ENCODE peak calls at places on chromosomes 3 and 15, in four cellular contexts. U, R, X and V are unnamed samples.

GRCh38 chr15:72888211-72888610 is 104.7 kb upstream of the ADPGK start:
- DNase-seq in R (no peak), U (no peak), X (no peak), V (no peak)

GRCh38 chr3:50238549-50239026 is 2.6 kb downstream of the GNAI2 start:
- DNase-seq in U (peak; percentile 89), X (no peak), R (no peak), V (no peak)

GRCh38 chr3:18680759-18681158 is 255.6 kb upstream of the SATB1 start:
- DNase-seq in U (no peak), R (no peak), X (no peak), V (no peak)

GRCh38 chr3:17424137-17424536 is 318.3 kb downstream of the TBC1D5 start:
- DNase-seq in X (peak; percentile 29), U (no peak), R (no peak), V (no peak)

GRCh38 chr3:75329713-75330112 is 334.4 kb upstream of the FRG2C start:
- DNase-seq in R (peak; percentile 14), X (no peak), U (no peak), V (no peak)

GRCh38 chr3:17411157-17411877 is 331.1 kb downstream of the TBC1D5 start:
- DNase-seq in R (no peak), U (no peak), X (peak; percentile 3), V (no peak)

GRCh38 chr3:39208463-39209055 is 16.2 kb upstream of the XIRP1 start:
- DNase-seq in R (peak; percentile 30), X (peak; percentile 57), U (peak; percentile 44), V (no peak)

GRCh38 chr3:97829198-97829597 is 7.4 kb downstream of the CRYBG3 start:
- DNase-seq in U (no peak), R (no peak), X (no peak), V (no peak)

DNA sequence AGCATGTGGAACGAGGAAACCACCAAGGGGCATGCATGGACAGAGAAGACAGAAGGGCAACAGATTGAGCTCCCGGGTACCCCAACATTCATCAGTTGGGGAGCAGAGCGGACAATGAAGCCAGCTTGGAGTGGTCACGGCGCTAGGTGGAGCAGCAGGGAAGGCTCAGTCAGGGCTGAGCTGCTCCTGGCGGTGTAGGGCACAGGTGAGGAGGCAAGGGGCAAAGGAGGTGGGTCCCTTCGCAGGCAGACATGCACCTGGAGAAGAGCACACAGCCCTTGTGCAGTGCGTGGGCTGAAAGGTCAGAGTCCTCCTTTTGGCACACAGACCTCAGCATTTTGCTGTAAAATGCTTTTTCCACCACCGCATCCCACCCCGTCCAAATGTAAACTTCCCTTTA is 90.0 kb upstream of the SLC6A6 start:
- DNase-seq in X (no peak), U (no peak), R (no peak), V (no peak)
- H3K4me3 ChIP-seq in X (no peak overlapping the region), U (no peak overlapping the region), R (no peak overlapping the region), V (no peak overlapping the region)

DNA sequence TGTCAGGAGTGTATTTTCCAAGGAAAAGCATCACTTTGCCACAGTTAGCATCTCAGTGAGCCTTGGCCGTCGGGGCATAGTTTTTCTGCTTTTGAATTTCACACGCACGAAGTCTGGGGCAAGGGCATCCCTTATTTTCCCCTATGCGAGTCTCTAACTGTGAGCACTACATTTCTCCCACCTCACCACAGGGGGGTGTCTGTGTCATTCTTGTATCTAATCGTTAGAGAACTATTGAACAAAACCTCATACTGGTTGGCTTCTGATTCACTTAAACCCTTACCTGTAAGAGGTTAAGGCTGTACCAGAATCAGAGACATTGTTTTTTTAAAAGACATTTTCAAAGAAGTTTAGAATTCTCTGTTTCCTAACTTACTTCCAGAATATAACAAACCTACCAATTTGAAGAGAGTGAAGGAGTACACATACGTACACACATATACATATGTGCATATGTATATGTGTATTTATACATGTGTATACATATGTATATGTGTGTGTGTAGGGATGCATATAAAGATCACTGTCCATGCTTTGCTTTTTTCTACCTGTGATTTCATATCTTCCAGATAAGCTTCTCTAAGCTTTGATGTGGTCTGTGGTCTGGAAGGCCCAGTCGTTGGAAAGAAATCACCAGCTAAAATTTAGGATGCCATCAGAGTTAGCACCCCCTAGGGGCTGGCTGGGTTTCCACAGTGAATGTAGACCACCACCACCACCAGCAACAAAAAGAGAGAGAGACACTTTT is 49.4 kb downstream of the MYZAP start:
- DNase-seq in X (peak; percentile 31), U (no peak), R (peak; percentile 13), V (no peak)
- TF ChIP-seq CTCF in X (peak; percentile 42), U (peak; percentile 37), R (peak; percentile 46), V (peak; percentile 68)

GRCh38 chr3:58334013-58334321 is 1.3 kb downstream of the PXK start:
- DNase-seq in X (no peak), R (no peak), U (no peak), V (no peak)
- H3K4me3 ChIP-seq in X (peak overlapping the region; percentile 94), R (peak overlapping the region; percentile 79), U (peak overlapping the region; percentile 90), V (peak overlapping the region; percentile 81)

GRCh38 chr3:38139191-38139590 is 730 bp downstream of the MYD88 start:
- DNase-seq in R (no peak), U (no peak), X (no peak), V (no peak)

GRCh38 chr3:38137615-38138346 is 680 bp upstream of the MYD88 start:
- DNase-seq in U (no peak), R (no peak), X (no peak), V (no peak)

GRCh38 chr3:38139652-38140051 is 1.2 kb downstream of the MYD88 start:
- DNase-seq in U (no peak), R (no peak), X (no peak), V (no peak)

GRCh38 chr3:38136807-38137614 is at the start of gene ACAA1:
- DNase-seq in R (peak; percentile 97), U (peak; percentile 99), X (peak; percentile 98), V (peak; percentile 96)

DNA sequence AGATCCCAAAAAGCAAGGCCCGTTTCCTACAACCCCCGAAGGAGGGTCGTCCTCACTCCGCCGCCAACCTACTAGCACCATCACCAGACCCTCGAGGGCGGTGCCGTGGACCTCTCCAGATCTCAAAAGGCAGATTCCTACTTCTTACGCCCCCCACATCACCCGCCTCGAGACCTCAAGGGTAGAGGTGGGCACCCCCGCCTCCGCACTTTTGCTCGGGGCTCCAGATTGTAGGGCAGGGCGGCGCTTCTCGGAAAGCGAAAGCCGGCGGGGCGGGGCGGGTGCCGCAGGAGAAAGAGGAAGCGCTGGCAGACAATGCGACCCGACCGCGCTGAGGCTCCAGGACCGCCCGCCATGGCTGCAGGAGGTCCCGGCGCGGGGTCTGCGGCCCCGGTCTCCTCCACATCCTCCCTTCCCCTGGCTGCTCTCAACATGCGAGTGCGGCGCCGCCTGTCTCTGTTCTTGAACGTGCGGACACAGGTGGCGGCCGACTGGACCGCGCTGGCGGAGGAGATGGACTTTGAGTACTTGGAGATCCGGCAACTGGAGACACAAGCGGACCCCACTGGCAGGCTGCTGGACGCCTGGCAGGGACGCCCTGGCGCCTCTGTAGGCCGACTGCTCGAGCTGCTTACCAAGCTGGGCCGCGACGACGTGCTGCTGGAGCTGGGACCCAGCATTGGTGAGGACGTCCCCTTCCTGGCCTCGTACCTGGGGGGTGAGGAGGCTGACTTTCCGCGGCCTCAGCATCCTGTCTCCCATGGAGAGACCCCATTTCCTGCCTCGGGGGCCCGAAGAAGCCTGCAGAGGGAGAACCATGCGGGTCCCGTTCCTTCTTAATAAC is at the start of gene MYD88:
- DNase-seq in R (peak; percentile 39), X (peak; percentile 52), U (peak; percentile 84), V (no peak)
- TF ChIP-seq CTCF in R (no peak), X (no peak), U (no peak), V (no peak)

DNA sequence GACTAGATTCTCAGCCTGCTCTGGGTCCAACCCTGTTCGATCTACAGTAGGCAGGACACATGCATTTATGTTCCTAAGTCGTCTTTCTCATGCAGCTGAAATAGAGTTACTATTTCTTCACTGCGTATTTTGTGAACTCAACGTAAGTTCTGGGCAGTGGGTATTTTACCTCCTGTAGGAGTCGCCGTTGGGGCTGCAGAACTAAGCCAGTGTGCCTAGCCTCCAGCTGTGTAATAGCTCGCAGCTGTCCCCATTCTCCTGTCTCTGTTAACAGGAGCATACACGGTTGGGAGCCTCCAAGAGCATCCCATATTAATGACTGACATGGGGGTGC is 58.4 kb upstream of the HRH1 start:
- DNase-seq in U (no peak), R (no peak), X (peak; percentile 43), V (no peak)
- H3K4me3 ChIP-seq in U (no peak overlapping the region), R (peak overlapping the region; percentile 54), X (no peak overlapping the region), V (no peak overlapping the region)

DNA sequence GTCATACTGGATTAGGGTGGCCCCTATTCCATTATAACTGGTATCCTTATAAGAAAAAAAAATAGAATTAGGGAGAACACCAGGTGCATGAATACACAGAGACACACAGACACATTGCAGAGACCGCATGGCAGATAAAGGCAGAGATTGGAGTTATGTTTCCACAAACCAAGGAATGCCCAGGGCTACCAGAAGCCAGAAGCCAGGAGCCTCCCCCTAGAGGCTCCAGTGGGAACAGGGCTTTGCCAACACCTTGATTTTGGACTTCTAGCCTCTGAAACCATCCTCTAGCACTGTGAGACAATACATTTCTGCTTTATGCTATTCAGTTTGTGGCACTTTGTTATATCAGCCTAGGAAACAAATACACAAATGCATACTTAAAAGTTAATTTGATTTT is 10.4 kb downstream of the GOLM2 start:
- DNase-seq in X (no peak), R (no peak), U (no peak), V (no peak)
- TF ChIP-seq CTCF in X (peak; percentile 45), R (peak; percentile 28), U (no peak), V (peak; percentile 51)

GRCh38 chr15:99124641-99125040 is 19.8 kb downstream of the SYNM start:
- DNase-seq in U (no peak), X (no peak), R (no peak), V (no peak)
- H3K4me3 ChIP-seq in U (no peak overlapping the region), X (no peak overlapping the region), R (no peak overlapping the region), V (no peak overlapping the region)

GRCh38 chr3:25863560-25863959 is 73.7 kb downstream of the OXSM start:
- DNase-seq in X (no peak), U (no peak), R (no peak), V (no peak)
- TF ChIP-seq CTCF in X (peak; percentile 19), U (no peak), R (no peak), V (peak; percentile 52)

DNA sequence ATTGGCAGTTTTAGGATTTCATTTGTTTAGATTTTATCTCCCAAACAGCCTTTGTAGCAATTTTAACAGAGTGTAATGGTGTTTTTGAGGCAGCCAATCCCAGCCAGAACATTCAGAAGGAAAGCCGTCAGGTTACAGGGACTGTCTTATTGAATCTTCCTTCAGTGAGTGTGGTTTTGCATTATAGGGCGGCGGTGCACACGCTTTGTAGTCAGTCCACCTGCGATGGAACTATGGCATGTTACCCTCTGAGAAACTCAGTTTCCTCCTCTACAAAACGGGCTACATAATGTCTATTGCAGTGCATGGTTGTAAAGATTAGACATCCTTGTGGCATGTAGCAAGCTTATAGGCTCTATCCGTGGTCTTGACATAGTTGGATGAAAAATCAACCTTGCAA is 1.0 kb downstream of the LRRC28 start:
- DNase-seq in X (no peak), U (no peak), R (no peak), V (no peak)
- H3K4me3 ChIP-seq in X (peak overlapping the region; percentile 86), U (peak overlapping the region; percentile 79), R (peak overlapping the region; percentile 85), V (peak overlapping the region; percentile 81)